ENCODE peak calls at places on chromosome 11, in nine cellular contexts. One of them, this sample, is unnamed.

GRCh38 chr11:118791961-118792578 is 1.1 kb upstream of the DDX6 start:
- DNase-seq in ovary: peak; percentile 43
- DNase-seq in lower lobe of right lung: peak; percentile 59
- DNase-seq in kidney: peak; percentile 87
- DNase-seq in astrocyte: no peak
- DNase-seq in Karpas-422: peak; percentile 52
- DNase-seq in A549: peak; percentile 10
- DNase-seq in CD8-positive, alpha-beta memory T cell: peak; percentile 14
- DNase-seq in HAP-1: peak; percentile 56
- DNase-seq in this sample: peak; percentile 77

GRCh38 chr11:1049911-1050580 is 13.5 kb upstream of the MUC6 start:
- DNase-seq in ovary: peak; percentile 5
- DNase-seq in lower lobe of right lung: no peak
- DNase-seq in kidney: peak; percentile 77
- DNase-seq in astrocyte: no peak
- DNase-seq in Karpas-422: no peak
- DNase-seq in A549: no peak
- DNase-seq in CD8-positive, alpha-beta memory T cell: no peak
- DNase-seq in HAP-1: no peak
- DNase-seq in this sample: no peak

GRCh38 chr11:122040476-122040875 is 75.5 kb downstream of the BLID start:
- DNase-seq in ovary: no peak
- DNase-seq in lower lobe of right lung: no peak
- DNase-seq in kidney: no peak
- DNase-seq in astrocyte: peak; percentile 22
- DNase-seq in Karpas-422: no peak
- DNase-seq in A549: no peak
- DNase-seq in CD8-positive, alpha-beta memory T cell: no peak
- DNase-seq in HAP-1: no peak
- DNase-seq in this sample: no peak

GRCh38 chr11:823441-824291 is 4.1 kb upstream of the CRACR2B start:
- DNase-seq in ovary: no peak
- DNase-seq in lower lobe of right lung: no peak
- DNase-seq in kidney: no peak
- DNase-seq in astrocyte: no peak
- DNase-seq in Karpas-422: no peak
- DNase-seq in A549: no peak
- DNase-seq in CD8-positive, alpha-beta memory T cell: no peak
- DNase-seq in HAP-1: no peak
- DNase-seq in this sample: no peak

GRCh38 chr11:103378931-103379330 is 269.7 kb downstream of the DYNC2H1 start:
- DNase-seq in ovary: no peak
- DNase-seq in lower lobe of right lung: no peak
- DNase-seq in kidney: no peak
- DNase-seq in astrocyte: no peak
- DNase-seq in Karpas-422: no peak
- DNase-seq in A549: no peak
- DNase-seq in CD8-positive, alpha-beta memory T cell: no peak
- DNase-seq in HAP-1: no peak
- DNase-seq in this sample: no peak

GRCh38 chr11:115990004-115990447 is 485.8 kb upstream of the CADM1 start:
- DNase-seq in ovary: no peak
- DNase-seq in lower lobe of right lung: peak; percentile 55
- DNase-seq in kidney: no peak
- DNase-seq in astrocyte: no peak
- DNase-seq in Karpas-422: peak; percentile 41
- DNase-seq in A549: peak; percentile 2
- DNase-seq in CD8-positive, alpha-beta memory T cell: no peak
- DNase-seq in HAP-1: peak; percentile 50
- DNase-seq in this sample: peak; percentile 71

GRCh38 chr11:47946682-47947575 is 33.4 kb upstream of the PTPRJ start:
- DNase-seq in ovary: peak; percentile 64
- DNase-seq in lower lobe of right lung: peak; percentile 85
- DNase-seq in kidney: peak; percentile 91
- DNase-seq in astrocyte: peak; percentile 97
- DNase-seq in Karpas-422: no peak
- DNase-seq in A549: peak; percentile 95
- DNase-seq in CD8-positive, alpha-beta memory T cell: no peak
- DNase-seq in HAP-1: no peak
- DNase-seq in this sample: peak; percentile 87

GRCh38 chr11:78699606-78700005 is 124.9 kb upstream of the NARS2 start:
- DNase-seq in ovary: no peak
- DNase-seq in lower lobe of right lung: no peak
- DNase-seq in kidney: no peak
- DNase-seq in astrocyte: no peak
- DNase-seq in Karpas-422: no peak
- DNase-seq in A549: no peak
- DNase-seq in CD8-positive, alpha-beta memory T cell: no peak
- DNase-seq in HAP-1: no peak
- DNase-seq in this sample: no peak

GRCh38 chr11:112962854-112963367 is 1.7 kb downstream of the NCAM1 start:
- DNase-seq in ovary: peak; percentile 75
- DNase-seq in lower lobe of right lung: peak; percentile 49
- DNase-seq in kidney: peak; percentile 79
- DNase-seq in astrocyte: no peak
- DNase-seq in Karpas-422: no peak
- DNase-seq in A549: no peak
- DNase-seq in CD8-positive, alpha-beta memory T cell: no peak
- DNase-seq in HAP-1: no peak
- DNase-seq in this sample: peak; percentile 65

DNA sequence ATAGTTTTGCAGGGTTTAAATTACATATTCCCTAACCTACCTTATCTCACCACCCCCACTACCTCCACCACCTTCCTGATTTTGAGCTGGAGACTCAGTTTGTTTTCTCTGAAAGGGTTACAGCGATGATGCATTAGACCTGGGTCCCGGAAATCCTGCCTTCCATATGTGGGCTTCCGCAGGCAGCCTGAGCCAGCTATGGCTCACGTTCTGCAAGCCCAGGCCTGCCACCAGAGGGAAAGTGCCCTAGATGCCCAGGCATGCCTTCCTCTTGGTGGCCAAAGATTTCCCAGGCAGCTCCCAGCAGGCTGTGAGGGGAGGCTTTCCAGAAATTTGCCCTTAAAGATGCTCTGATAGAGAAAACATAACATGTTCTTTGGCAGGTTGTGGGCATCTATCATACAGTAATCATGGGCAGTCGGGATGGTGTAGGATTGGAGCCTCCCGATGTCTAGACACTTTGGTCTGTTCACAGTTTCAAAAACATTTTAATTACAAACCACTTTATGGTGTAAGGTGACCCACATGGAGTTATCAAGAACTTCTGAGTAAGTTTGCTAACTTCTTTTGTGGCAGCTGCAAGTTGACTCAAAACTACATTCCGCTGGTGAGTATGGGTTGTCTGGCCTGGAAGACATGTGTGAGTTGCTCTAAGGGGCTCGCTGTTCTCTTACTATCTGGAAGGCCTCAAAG is 79.3 kb downstream of the MICAL2 start:
- DNase-seq in ovary: no peak
- DNase-seq in lower lobe of right lung: no peak
- DNase-seq in kidney: no peak
- DNase-seq in astrocyte: no peak
- DNase-seq in Karpas-422: no peak
- DNase-seq in A549: no peak
- DNase-seq in CD8-positive, alpha-beta memory T cell: peak; percentile 43
- DNase-seq in HAP-1: no peak
- DNase-seq in this sample: no peak
- H3K4me3 ChIP-seq in ovary: no peak overlapping the region
- H3K4me3 ChIP-seq in lower lobe of right lung: no peak overlapping the region
- H3K4me3 ChIP-seq in kidney: no peak overlapping the region
- H3K4me3 ChIP-seq in astrocyte: no peak overlapping the region
- H3K4me3 ChIP-seq in Karpas-422: no peak overlapping the region
- H3K4me3 ChIP-seq in A549: no peak overlapping the region
- H3K4me3 ChIP-seq in CD8-positive, alpha-beta memory T cell: no peak overlapping the region
- H3K4me3 ChIP-seq in HAP-1: no peak overlapping the region
- H3K4me3 ChIP-seq in this sample: no peak overlapping the region

DNA sequence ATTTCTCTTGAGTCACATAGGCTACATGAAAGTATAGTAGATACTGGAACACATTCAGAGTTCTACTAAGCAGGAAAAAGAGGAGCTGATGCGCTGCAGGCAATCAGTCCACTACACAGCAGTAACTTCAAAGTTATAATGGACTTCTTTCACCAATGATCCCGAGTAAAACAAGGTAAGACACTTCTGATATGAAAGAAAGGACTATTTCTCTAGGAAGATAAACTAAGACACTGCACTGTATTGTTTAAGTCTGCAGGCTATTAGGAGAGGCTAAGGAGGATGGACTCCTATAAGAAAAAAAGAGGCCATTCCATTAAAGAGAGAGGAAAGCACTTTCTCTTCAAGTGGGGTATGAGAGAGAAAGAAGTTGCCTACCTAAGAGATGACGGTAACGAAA is 31.6 kb upstream of the ARL14EP start:
- DNase-seq in ovary: no peak
- DNase-seq in lower lobe of right lung: no peak
- DNase-seq in kidney: no peak
- DNase-seq in astrocyte: no peak
- DNase-seq in Karpas-422: no peak
- DNase-seq in A549: no peak
- DNase-seq in CD8-positive, alpha-beta memory T cell: no peak
- DNase-seq in HAP-1: no peak
- DNase-seq in this sample: no peak
- H3K9me3 ChIP-seq in ovary: no peaks in the 10 kb centered on the region
- H3K9me3 ChIP-seq in lower lobe of right lung: no peaks in the 10 kb centered on the region
- H3K9me3 ChIP-seq in kidney: no peaks in the 10 kb centered on the region
- H3K9me3 ChIP-seq in astrocyte: no peaks in the 10 kb centered on the region
- H3K9me3 ChIP-seq in Karpas-422: no peaks in the 10 kb centered on the region
- H3K9me3 ChIP-seq in A549: no peaks in the 10 kb centered on the region
- H3K9me3 ChIP-seq in CD8-positive, alpha-beta memory T cell: no peaks in the 10 kb centered on the region
- H3K9me3 ChIP-seq in HAP-1: no peaks in the 10 kb centered on the region
- H3K9me3 ChIP-seq in this sample: no peaks in the 10 kb centered on the region

GRCh38 chr11:107708787-107709186 is 3.1 kb downstream of the SLN start:
- DNase-seq in ovary: no peak
- DNase-seq in lower lobe of right lung: no peak
- DNase-seq in kidney: no peak
- DNase-seq in astrocyte: no peak
- DNase-seq in Karpas-422: no peak
- DNase-seq in A549: no peak
- DNase-seq in CD8-positive, alpha-beta memory T cell: no peak
- DNase-seq in HAP-1: no peak
- DNase-seq in this sample: no peak
- H3K4me3 ChIP-seq in ovary: no peak overlapping the region
- H3K4me3 ChIP-seq in lower lobe of right lung: no peak overlapping the region
- H3K4me3 ChIP-seq in kidney: no peak overlapping the region
- H3K4me3 ChIP-seq in astrocyte: no peak overlapping the region
- H3K4me3 ChIP-seq in Karpas-422: no peak overlapping the region
- H3K4me3 ChIP-seq in A549: no peak overlapping the region
- H3K4me3 ChIP-seq in CD8-positive, alpha-beta memory T cell: no peak overlapping the region
- H3K4me3 ChIP-seq in HAP-1: no peak overlapping the region
- H3K4me3 ChIP-seq in this sample: no peak overlapping the region

DNA sequence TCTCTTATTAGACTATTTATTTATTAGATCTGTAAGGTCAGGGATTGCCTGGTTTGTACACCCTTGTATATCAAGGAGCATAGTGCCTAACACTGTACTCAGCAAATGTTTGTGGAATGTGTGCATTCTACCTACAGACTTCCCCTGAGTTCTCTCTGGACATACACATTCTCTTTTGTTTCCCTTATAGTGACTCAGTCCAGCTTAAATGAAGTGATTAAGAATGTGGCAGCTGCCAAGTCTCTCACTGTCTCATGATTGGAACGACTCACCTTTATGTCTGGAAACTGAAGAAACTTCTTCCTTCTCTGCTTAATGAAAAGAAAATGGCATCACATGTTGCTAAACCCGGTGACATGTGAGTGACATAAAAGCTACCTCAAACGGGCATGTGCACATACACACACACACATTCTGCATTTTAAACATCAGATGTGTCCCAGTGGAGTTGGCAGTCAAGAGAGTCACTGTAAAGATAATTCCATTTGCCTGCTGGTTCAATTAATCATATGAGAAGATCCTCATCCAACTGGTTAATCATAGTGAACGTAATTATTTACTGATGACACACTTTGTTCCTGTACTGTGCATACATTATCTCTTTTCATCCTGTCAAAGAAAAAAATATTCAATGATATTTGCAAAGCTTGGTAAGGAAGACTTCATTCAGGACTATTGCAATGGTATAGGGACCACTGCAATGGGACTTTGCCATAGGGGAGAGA is 42.8 kb downstream of the GLYAT start:
- DNase-seq in ovary: no peak
- DNase-seq in lower lobe of right lung: no peak
- DNase-seq in kidney: no peak
- DNase-seq in astrocyte: no peak
- DNase-seq in Karpas-422: no peak
- DNase-seq in A549: no peak
- DNase-seq in CD8-positive, alpha-beta memory T cell: no peak
- DNase-seq in HAP-1: no peak
- DNase-seq in this sample: no peak
- H3K9me3 ChIP-seq in ovary: no peaks in the 10 kb centered on the region
- H3K9me3 ChIP-seq in lower lobe of right lung: no peaks in the 10 kb centered on the region
- H3K9me3 ChIP-seq in kidney: no peaks in the 10 kb centered on the region
- H3K9me3 ChIP-seq in astrocyte: no peaks in the 10 kb centered on the region
- H3K9me3 ChIP-seq in Karpas-422: no peaks in the 10 kb centered on the region
- H3K9me3 ChIP-seq in A549: no peaks in the 10 kb centered on the region
- H3K9me3 ChIP-seq in CD8-positive, alpha-beta memory T cell: no peaks in the 10 kb centered on the region
- H3K9me3 ChIP-seq in HAP-1: no peaks in the 10 kb centered on the region
- H3K9me3 ChIP-seq in this sample: no peaks in the 10 kb centered on the region

GRCh38 chr11:44029507-44029845 is 18.3 kb upstream of the ACCSL start:
- DNase-seq in ovary: no peak
- DNase-seq in lower lobe of right lung: no peak
- DNase-seq in kidney: no peak
- DNase-seq in astrocyte: no peak
- DNase-seq in Karpas-422: no peak
- DNase-seq in A549: no peak
- DNase-seq in CD8-positive, alpha-beta memory T cell: no peak
- DNase-seq in HAP-1: no peak
- DNase-seq in this sample: no peak
- H3K4me3 ChIP-seq in ovary: no peak overlapping the region
- H3K4me3 ChIP-seq in lower lobe of right lung: no peak overlapping the region
- H3K4me3 ChIP-seq in kidney: no peak overlapping the region
- H3K4me3 ChIP-seq in astrocyte: no peak overlapping the region
- H3K4me3 ChIP-seq in Karpas-422: no peak overlapping the region
- H3K4me3 ChIP-seq in A549: no peak overlapping the region
- H3K4me3 ChIP-seq in CD8-positive, alpha-beta memory T cell: no peak overlapping the region
- H3K4me3 ChIP-seq in HAP-1: no peak overlapping the region
- H3K4me3 ChIP-seq in this sample: no peak overlapping the region

DNA sequence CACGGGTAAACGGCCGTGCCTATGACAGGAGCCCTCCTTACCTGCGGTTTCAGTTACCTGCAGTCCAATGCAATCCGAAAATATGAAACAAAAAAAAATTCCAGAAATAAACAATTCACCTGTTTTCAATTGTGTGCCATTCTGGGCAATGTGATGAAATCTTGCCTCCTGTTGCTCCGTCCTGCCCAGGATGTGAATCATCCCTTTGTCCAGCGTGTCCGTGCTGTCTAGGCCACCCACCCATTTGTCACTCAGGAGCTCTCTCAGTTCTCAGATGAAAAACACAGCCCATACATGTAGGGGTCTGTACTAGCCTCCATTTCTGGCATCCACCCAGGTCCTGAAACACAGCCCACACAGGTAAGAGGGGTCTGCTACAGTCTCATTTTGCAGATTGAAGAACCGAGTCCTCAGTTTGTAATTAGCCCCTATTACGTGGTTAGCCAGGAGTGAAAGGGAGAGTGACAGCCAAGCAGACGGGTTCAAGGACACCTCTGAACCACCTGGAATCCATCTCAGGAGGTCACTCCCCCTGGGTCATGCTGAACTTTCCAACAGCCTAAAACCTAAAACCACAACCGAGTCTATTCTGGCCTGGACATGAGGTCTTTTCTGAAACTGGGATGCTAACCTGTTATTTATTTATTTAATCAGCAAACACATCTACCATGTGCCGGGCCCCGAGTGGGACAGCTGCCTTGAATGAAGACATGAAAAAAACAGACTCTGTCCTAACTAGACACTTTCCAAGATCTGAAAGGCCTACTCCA is 317.2 kb downstream of the SHANK2 start:
- DNase-seq in ovary: no peak
- DNase-seq in lower lobe of right lung: no peak
- DNase-seq in kidney: peak; percentile 4
- DNase-seq in astrocyte: no peak
- DNase-seq in Karpas-422: no peak
- DNase-seq in A549: no peak
- DNase-seq in CD8-positive, alpha-beta memory T cell: no peak
- DNase-seq in HAP-1: no peak
- DNase-seq in this sample: no peak
- H3K9me3 ChIP-seq in ovary: no peaks in the 10 kb centered on the region
- H3K9me3 ChIP-seq in lower lobe of right lung: no peaks in the 10 kb centered on the region
- H3K9me3 ChIP-seq in kidney: no peaks in the 10 kb centered on the region
- H3K9me3 ChIP-seq in astrocyte: peaks cover 4% of the 10 kb centered on the region
- H3K9me3 ChIP-seq in Karpas-422: no peaks in the 10 kb centered on the region
- H3K9me3 ChIP-seq in A549: peaks cover 10% of the 10 kb centered on the region
- H3K9me3 ChIP-seq in CD8-positive, alpha-beta memory T cell: no peaks in the 10 kb centered on the region
- H3K9me3 ChIP-seq in HAP-1: no peaks in the 10 kb centered on the region
- H3K9me3 ChIP-seq in this sample: no peaks in the 10 kb centered on the region